ENCODE peak calls at places on chromosomes 2 and 18, in four cellular contexts. X is upper lobe of right lung, S is lower lobe of right lung, I is T-helper 17 cell. A is an unnamed sample. For H3K9me3, the result is how much of the 10 kb centered on the place peaks cover.

GRCh38 chr2:145460151-145460550 is 940.2 kb upstream of the ZEB2 start:
- DNase-seq in X (no peak), S (no peak), I (no peak), A (no peak)

GRCh38 chr18:73924316-73924715 is 223.3 kb downstream of the FBXO15 start:
- DNase-seq in X (no peak), S (no peak), I (no peak), A (no peak)

GRCh38 chr2:75570948-75571729 is 10.4 kb upstream of the EVA1A start:
- DNase-seq in X (no peak), S (no peak), I (no peak), A (no peak)

GRCh38 chr2:236867441-236868260 is 218.0 kb upstream of the COPS8 start:
- DNase-seq in X (no peak), S (no peak), I (no peak), A (no peak)

GRCh38 chr2:218172808-218173207 is 6.0 kb upstream of the CXCR1 start:
- DNase-seq in X (no peak), S (no peak), I (no peak), A (no peak)

GRCh38 chr18:70221156-70221910 is 15.8 kb upstream of the RTTN start:
- DNase-seq in X (no peak), S (no peak), I (no peak), A (no peak)

GRCh38 chr2:59458862-59459261 is 1094.6 kb downstream of the BCL11A start:
- DNase-seq in X (no peak), S (no peak), I (no peak), A (no peak)

GRCh38 chr2:177909962-177910361 is 162.6 kb downstream of the PDE11A start:
- DNase-seq in X (no peak), S (no peak), I (no peak), A (no peak)

GRCh38 chr18:3262234-3263171 is 570 bp downstream of the MYL12B start:
- DNase-seq in X (no peak), S (no peak), I (peak), A (no peak)

GRCh38 chr2:204989877-204990276 is 444.6 kb downstream of the PARD3B start:
- DNase-seq in X (no peak), S (no peak), I (no peak), A (no peak)

GRCh38 chr2:1553671-1554295 is 140.5 kb downstream of the TPO start:
- DNase-seq in X (peak), S (no peak), I (no peak), A (no peak)

GRCh38 chr2:127049927-127050802 is 56.8 kb downstream of the BIN1 start:
- DNase-seq in X (peak), S (peak), I (peak), A (no peak)

GRCh38 chr18:49237031-49237430 is 223.4 kb downstream of the DYM start:
- DNase-seq in X (no peak), S (no peak), I (no peak), A (no peak)

GRCh38 chr2:20525041-20526035 is 78.5 kb downstream of the RHOB start:
- DNase-seq in X (peak), S (peak), I (no peak), A (peak)

GRCh38 chr2:26475037-26475436 is 2.9 kb downstream of the OTOF start:
- DNase-seq in X (no peak), S (peak), I (no peak), A (no peak)

GRCh38 chr18:10216809-10217208 is 237.6 kb upstream of the APCDD1 start:
- DNase-seq in X (no peak), S (no peak), I (no peak), A (no peak)
- H3K9me3 ChIP-seq in X (under half), S (under half), I (under half), A (under half)

GRCh38 chr2:136204959-136205358 is 87.0 kb upstream of the CXCR4 start:
- DNase-seq in X (no peak), S (no peak), I (no peak), A (no peak)

GRCh38 chr2:136205615-136206014 is 87.7 kb upstream of the CXCR4 start:
- DNase-seq in X (no peak), S (no peak), I (no peak), A (no peak)

GRCh38 chr2:136207030-136207623 is 89.2 kb upstream of the CXCR4 start:
- DNase-seq in X (peak), S (peak), I (no peak), A (no peak)

GRCh38 chr2:136207665-136208064 is 89.7 kb upstream of the CXCR4 start:
- DNase-seq in X (no peak), S (no peak), I (no peak), A (no peak)

DNA sequence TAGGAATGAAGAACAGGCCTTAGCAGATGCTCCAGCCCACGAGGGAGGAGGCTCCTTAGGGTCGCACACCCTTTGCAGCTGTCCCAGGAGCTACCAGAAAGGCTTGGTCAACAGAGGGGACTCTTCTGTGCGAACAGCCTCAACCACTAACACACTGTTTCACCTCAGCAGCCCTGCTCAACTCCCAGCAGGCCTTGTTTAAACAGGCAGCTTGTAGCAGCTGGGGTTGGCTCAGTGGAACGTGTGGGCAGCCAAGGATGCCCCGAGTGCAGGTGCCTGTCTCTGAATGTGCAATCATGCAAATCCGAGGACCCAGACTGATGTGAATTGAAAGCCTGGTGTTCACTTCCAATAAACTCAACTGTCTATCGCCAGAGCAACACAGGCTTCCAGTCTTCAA is 88.7 kb upstream of the CXCR4 start:
- DNase-seq in X (no peak), S (no peak), I (no peak), A (no peak)
- H3K9me3 ChIP-seq in X (under half), S (under half), I (under half), A (under half)

GRCh38 chr18:78622251-78622953 is 357.2 kb upstream of the SALL3 start:
- DNase-seq in X (no peak), S (no peak), I (no peak), A (no peak)
- H3K9me3 ChIP-seq in X (under half), S (under half), I (under half), A (under half)

GRCh38 chr2:168208652-168209051 is 38.7 kb downstream of the STK39 start:
- DNase-seq in X (no peak), S (no peak), I (no peak), A (no peak)
- H3K9me3 ChIP-seq in X (under half), S (under half), I (under half), A (under half)

DNA sequence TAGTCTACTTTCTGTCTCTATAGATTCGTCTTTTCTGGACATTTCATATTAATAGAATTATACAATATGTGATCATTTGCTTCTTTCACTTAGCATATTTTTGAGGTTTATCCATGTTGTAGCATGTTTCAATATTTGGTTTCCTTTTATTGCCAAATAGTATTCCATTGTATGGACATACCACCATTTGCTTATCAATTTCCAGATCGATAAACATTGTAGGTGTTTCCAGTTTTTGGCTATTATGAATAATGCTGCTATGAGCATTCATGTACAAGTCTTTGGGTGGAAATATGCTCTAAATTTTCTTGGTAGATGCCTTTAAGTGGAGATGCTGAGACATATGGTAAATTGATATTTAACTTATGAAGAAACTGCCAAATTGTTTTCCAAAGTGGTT is 114.1 kb downstream of the RND3 start:
- DNase-seq in X (no peak), S (no peak), I (no peak), A (no peak)
- H3K9me3 ChIP-seq in X (under half), S (under half), I (under half), A (under half)

GRCh38 chr18:68354176-68354575 is 360.7 kb downstream of the TMX3 start:
- DNase-seq in X (no peak), S (no peak), I (no peak), A (no peak)
- H3K9me3 ChIP-seq in X (under half), S (under half), I (under half), A (under half)

DNA sequence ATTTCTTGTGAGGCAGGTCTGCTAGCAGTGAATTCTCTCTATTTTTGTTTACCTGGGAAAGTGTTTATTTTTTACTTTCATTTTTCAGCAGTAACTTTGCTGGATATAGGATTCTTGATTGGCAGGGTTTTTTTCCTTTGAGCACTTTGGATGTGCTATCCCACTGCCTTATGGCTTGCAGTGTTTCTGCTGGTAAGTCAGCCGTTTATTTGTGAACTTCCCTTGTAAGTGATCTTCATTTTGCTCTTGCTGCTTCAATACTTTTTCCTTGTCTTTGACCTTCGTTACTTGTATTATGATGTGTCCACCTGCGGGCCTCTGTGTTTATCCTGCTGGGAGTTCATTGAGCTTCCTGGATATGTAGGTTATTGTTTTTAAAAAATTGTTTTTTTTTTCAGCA is 54.7 kb downstream of the SLC66A2 start:
- DNase-seq in X (no peak), S (no peak), I (no peak), A (no peak)
- H3K9me3 ChIP-seq in X (under half), S (under half), I (under half), A (half or more)

DNA sequence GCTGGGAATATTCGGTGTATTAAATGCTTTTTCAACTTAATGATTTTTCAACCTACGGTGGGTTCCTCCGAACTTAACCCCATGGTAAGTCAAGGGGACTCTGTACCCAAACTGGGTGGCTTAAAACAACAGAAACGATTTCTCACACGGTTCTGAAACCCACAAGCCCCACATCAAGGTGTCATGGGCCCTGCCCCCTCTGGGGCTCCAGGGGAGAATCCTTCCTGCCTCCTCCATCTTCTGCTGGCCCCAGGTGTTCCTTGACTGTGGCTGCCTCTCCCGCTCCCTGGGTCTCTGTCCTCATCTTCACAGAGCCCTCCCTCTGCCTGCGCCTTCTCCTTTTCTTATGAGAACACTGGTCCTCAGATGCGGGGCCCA is 301.3 kb upstream of the SALL3 start:
- DNase-seq in X (no peak), S (no peak), I (no peak), A (no peak)
- H3K9me3 ChIP-seq in X (under half), S (under half), I (under half), A (under half)

GRCh38 chr2:120653871-120654270 is 81.8 kb upstream of the GLI2 start:
- DNase-seq in X (no peak), S (no peak), I (no peak), A (no peak)

GRCh38 chr2:120651818-120652217 is 83.8 kb upstream of the GLI2 start:
- DNase-seq in X (no peak), S (no peak), I (no peak), A (no peak)

GRCh38 chr2:120650022-120650644 is 85.5 kb upstream of the GLI2 start:
- DNase-seq in X (no peak), S (no peak), I (no peak), A (no peak)

GRCh38 chr2:120654383-120655134 is 81.1 kb upstream of the GLI2 start:
- DNase-seq in X (no peak), S (no peak), I (no peak), A (no peak)

DNA sequence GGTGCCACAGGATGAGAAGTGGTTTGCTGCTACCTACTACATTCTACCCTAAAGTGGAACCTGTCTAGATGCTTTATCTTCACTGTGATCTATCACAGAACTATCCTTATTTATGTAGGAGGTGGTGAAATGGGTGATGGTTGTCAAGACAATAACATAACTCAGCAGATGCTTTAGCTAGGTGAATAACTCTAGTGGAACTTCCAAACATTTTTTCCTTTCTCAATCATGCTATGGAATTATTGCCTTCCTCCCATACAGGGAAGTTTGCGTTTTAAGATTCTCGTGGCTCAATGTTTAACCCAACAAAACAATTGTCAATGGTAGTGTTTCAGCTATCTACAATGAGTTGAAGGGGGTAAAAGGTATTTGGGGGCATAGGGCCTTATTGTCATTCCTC is 82.6 kb upstream of the GLI2 start:
- DNase-seq in X (no peak), S (no peak), I (no peak), A (no peak)
- H3K9me3 ChIP-seq in X (under half), S (under half), I (under half), A (under half)

GRCh38 chr2:117917223-117917917 is 96.5 kb downstream of the CCDC93 start:
- DNase-seq in X (no peak), S (no peak), I (no peak), A (no peak)

GRCh38 chr2:117921520-117921919 is 92.3 kb downstream of the CCDC93 start:
- DNase-seq in X (no peak), S (no peak), I (no peak), A (no peak)

DNA sequence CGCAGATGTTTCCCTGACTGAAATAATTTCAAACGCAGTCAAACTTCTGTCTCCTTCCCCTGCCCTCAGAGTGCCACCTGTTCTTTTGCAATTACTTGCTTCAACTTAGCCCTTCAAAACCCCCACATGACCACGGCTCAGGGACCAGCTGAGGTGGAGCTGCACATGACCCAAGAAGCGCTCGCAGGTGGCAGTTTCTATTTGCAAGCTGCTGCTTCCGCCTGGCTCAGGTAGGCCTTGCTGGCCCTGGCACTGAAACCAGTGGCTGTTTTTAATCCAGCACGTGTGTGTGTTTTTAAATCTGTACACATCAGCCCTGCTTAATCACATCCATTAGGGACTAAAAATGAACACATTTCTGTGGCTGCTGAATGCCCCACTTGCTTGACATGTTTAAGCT is 95.3 kb downstream of the CCDC93 start:
- DNase-seq in X (no peak), S (no peak), I (no peak), A (no peak)
- H3K9me3 ChIP-seq in X (under half), S (under half), I (under half), A (under half)

A was measured in thoracic aorta.